ENCODE peak calls at places on chromosome 21, in five cellular contexts. Z is IMR-90, P is aorta, F is neural progenitor cell, E is PC-3. I is an unnamed sample. For H3K36me3, the result is how much of the 10 kb centered on the place peaks cover.

GRCh38 chr21:8991088-8991907 is 1530.1 kb upstream of the TPTE start:
- DNase-seq in E (peak), Z (no peak), F (no peak), P (no peak), I (no peak)

GRCh38 chr21:28635541-28635940 is 357.1 kb downstream of the LTN1 start:
- DNase-seq in E (peak), Z (no peak), P (no peak), F (no peak), I (no peak)

GRCh38 chr21:14589855-14590563 is 43.9 kb upstream of the SAMSN1 start:
- DNase-seq in Z (no peak), E (no peak), P (no peak), F (no peak), I (no peak)

GRCh38 chr21:46634427-46634826 is 1.0 kb upstream of the PRMT2 start:
- DNase-seq in P (no peak), F (no peak), E (peak), Z (no peak), I (no peak)

GRCh38 chr21:17548262-17548661 is 35.4 kb downstream of the CXADR start:
- DNase-seq in E (no peak), P (no peak), Z (peak), F (no peak), I (no peak)

GRCh38 chr21:33767960-33768359 is 125.7 kb downstream of the ITSN1 start:
- DNase-seq in E (no peak), P (no peak), Z (no peak), F (no peak), I (no peak)

GRCh38 chr21:38869946-38870345 is 64.2 kb downstream of the ETS2 start:
- DNase-seq in P (no peak), F (no peak), E (no peak), Z (peak), I (no peak)

GRCh38 chr21:33028759-33029511 is 3.2 kb downstream of the OLIG2 start:
- DNase-seq in F (peak), Z (peak), P (no peak), E (no peak), I (no peak)

GRCh38 chr21:42903817-42904216 is 10.7 kb downstream of the NDUFV3 start:
- DNase-seq in P (no peak), F (no peak), E (no peak), Z (no peak), I (no peak)

GRCh38 chr21:42905195-42905594 is 12.1 kb downstream of the NDUFV3 start:
- DNase-seq in E (no peak), F (no peak), P (no peak), Z (peak), I (no peak)

DNA sequence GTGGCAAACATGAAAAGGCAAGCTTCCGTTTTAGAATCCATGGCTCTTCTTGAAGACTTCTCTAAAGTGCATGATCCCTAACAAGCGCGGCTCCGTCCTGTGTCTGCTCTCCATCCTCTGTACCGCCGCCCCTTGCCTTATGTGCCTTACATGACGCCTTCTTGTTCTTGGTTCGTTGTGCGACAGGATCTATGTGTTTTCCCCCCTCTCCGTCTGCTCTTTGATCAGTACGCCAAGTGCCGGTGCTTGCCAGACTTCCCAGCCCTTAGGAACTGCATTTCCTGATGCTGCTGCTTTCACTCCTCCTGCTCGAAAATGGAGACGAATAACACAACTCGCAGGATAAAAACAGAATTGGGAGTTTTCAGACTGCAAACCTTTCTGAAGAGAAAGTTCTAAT is 13.1 kb downstream of the NDUFV3 start:
- DNase-seq in F (no peak), E (no peak), Z (no peak), P (no peak), I (no peak)
- H3K36me3 ChIP-seq in F (under half), E (under half), Z (under half), P (under half), I (half or more)

GRCh38 chr21:42395302-42395701 is 550 bp downstream of the TMPRSS3 start:
- DNase-seq in E (no peak), Z (no peak), P (no peak), F (no peak), I (no peak)

GRCh38 chr21:42391297-42391696 is 4.6 kb downstream of the TMPRSS3 start:
- DNase-seq in Z (no peak), P (no peak), F (no peak), E (no peak), I (no peak)

GRCh38 chr21:42393443-42393950 is 2.4 kb downstream of the TMPRSS3 start:
- DNase-seq in Z (no peak), E (no peak), P (no peak), F (no peak), I (no peak)

GRCh38 chr21:42390696-42391095 is 5.2 kb downstream of the TMPRSS3 start:
- DNase-seq in P (no peak), E (no peak), F (no peak), Z (no peak), I (no peak)

DNA sequence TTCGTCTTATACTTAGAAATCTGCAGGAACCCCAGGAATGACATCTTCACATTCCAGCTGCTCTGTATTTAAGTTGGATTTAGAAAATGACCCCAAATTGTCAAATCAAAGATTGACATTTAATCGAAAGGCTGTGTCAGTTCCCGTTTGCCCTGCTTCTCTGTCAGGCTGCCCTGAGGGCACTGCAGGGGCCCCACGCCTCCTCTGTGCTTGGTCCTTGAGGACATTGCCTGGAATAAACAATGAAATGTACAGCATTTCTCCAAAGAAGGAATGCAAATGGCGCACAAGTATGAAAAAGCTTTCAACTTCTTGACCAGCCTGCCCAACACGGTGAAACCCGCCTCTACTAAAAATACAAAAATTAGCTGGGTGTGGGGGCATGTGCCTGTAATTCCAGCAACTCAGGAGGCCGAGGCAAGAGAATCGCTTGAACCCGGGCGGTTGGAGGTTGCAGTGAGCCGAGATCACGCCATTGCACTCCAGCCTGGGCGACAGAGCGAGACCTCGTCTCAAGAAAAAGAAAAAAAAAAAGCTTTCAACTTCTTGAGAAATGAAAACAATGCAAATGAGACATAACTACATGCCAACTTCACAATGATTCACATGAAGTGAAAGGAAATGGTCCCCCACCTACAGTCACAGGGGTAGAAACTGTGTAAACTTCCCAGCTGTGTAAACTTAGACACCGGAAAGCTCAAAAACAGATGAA is 3.0 kb downstream of the TMPRSS3 start:
- DNase-seq in Z (no peak), E (peak), F (no peak), P (no peak), I (no peak)
- H3K27ac ChIP-seq in Z (no peak), E (peak), F (no peak), P (no peak), I (no peak)

GRCh38 chr21:45524756-45525152 is 17.5 kb downstream of the SLC19A1 start:
- DNase-seq in F (no peak), P (peak), E (no peak), Z (no peak), I (no peak)

GRCh38 chr21:45522381-45522780 is 19.9 kb downstream of the SLC19A1 start:
- DNase-seq in Z (no peak), F (no peak), E (no peak), P (no peak), I (no peak)

GRCh38 chr21:45525153-45525909 is 16.9 kb downstream of the SLC19A1 start:
- DNase-seq in E (no peak), F (no peak), P (peak), Z (no peak), I (peak)

GRCh38 chr21:45522986-45523385 is 19.3 kb downstream of the SLC19A1 start:
- DNase-seq in E (no peak), P (peak), Z (no peak), F (no peak), I (no peak)

DNA sequence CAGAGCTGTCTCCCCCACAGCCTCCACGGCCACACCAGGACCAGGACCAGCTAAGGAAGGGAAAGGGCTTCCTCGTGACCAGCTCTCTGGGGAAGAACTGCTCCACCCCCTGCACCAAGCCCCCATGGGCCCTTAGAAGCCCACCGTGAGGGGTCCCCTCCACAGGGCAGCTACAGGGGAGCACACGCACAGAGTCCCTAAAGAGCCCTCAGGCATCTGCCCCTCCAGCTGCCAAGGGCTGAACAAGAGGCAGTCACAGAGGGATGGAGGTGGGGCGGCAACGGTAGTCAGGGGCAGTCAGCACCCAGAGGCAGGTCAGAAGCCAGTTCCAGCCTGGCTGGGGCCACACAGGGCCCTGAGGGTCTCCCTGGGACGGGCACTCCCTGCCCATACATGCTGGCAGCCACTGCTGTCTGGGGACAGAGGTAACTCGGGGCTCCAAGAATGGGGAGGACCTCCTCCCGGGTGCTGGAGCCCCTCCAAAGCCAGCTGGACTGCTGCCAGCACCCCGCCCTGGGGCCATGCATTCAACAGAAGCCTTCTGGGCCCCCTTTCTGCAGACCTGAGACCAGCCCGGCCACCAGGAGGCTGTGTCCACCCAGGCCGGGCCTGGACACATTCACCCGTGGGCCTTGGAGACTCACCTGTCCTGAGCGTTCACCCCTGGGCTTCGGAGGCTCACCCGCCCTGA is 18.7 kb downstream of the SLC19A1 start:
- DNase-seq in Z (no peak), F (no peak), P (peak), E (no peak), I (peak)
- H3K36me3 ChIP-seq in Z (under half), F (under half), P (under half), E (half or more), I (under half)

GRCh38 chr21:35390013-35390776 is 341.1 kb upstream of the RUNX1 start:
- DNase-seq in F (no peak), E (peak), P (no peak), Z (peak), I (no peak)
- H3K27ac ChIP-seq in F (no peak), E (no peak), P (no peak), Z (no peak), I (no peak)

GRCh38 chr21:37231247-37231645 is 35.9 kb downstream of the VPS26C start:
- DNase-seq in F (no peak), Z (no peak), P (no peak), E (no peak), I (no peak)

GRCh38 chr21:37232274-37233018 is 34.7 kb downstream of the VPS26C start:
- DNase-seq in P (no peak), E (no peak), Z (no peak), F (no peak), I (no peak)

GRCh38 chr21:37228003-37228400 is 39.1 kb downstream of the VPS26C start:
- DNase-seq in E (no peak), Z (no peak), P (no peak), F (no peak), I (no peak)

GRCh38 chr21:37231671-37232070 is 35.5 kb downstream of the VPS26C start:
- DNase-seq in P (no peak), Z (no peak), F (no peak), E (no peak), I (no peak)

GRCh38 chr21:37230632-37231246 is 36.4 kb downstream of the VPS26C start:
- DNase-seq in F (no peak), E (no peak), P (no peak), Z (no peak), I (no peak)
- H3K36me3 ChIP-seq in F (under half), E (under half), P (under half), Z (half or more), I (half or more)

GRCh38 chr21:37415938-37416337 is 49.4 kb downstream of the DYRK1A start:
- DNase-seq in F (no peak), Z (no peak), P (no peak), E (no peak), I (no peak)
- H3K27ac ChIP-seq in F (no peak), Z (no peak), P (no peak), E (no peak), I (peak)

GRCh38 chr21:41397416-41397815 is 28.6 kb upstream of the MX1 start:
- DNase-seq in P (no peak), Z (no peak), F (no peak), E (no peak), I (no peak)
- H3K36me3 ChIP-seq in P (under half), Z (under half), F (under half), E (under half), I (half or more)

DNA sequence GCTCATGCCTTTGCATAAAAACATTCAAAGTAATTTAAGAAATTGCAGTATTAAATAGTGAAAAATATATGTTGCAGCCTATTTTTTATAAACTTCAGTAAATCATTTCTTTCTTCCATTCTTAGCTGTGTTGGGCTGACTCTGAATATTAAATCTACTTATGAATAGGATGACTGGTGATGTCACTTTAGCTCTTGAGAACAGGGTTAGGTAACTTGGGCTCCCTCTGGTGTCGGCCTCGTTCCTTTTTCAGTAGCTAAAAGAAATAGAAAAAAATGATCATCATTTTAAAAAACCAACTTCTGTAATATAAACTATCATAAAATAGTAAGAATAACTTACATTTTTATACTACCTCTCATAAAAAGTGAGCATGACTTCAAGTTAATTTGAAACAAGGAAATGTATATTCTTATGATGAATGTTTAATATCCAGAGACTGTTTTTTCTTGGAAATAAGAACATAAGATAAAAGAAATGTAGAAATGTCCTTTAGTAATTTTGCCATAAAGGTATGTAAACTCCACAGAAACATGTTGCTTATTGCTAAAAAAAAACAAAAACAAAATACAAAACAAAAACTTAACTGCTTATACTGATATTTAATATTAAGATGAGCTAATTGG is 26.8 kb upstream of the NCAM2 start:
- DNase-seq in Z (peak), F (peak), E (peak), P (peak), I (peak)
- H3K27ac ChIP-seq in Z (no peak), F (no peak), E (no peak), P (no peak), I (no peak)

I was measured in left ventricle myocardium inferior.